ENCODE peak calls at places on chromosomes 13 and 19, in five cellular contexts. T is iris pigment epithelial cell, S is KBM-7, U is IMR-90, Y is PC-9. O is an unnamed sample.

GRCh38 chr13:25171517-25172302 is at the start of gene AMER2:
- DNase-seq in T (peak; percentile 7), S (no peak), U (no peak), Y (no peak), O (no peak)

GRCh38 chr19:3380829-3381228 is 14.4 kb downstream of the NFIC start:
- DNase-seq in T (no peak), S (no peak), U (no peak), Y (no peak), O (no peak)

GRCh38 chr13:99655351-99656091 is 154.2 kb downstream of the TM9SF2 start:
- DNase-seq in T (peak; percentile 47), S (no peak), U (peak; percentile 24), Y (no peak), O (peak; percentile 42)

GRCh38 chr13:94816256-94816655 is 103.9 kb upstream of the SOX21 start:
- DNase-seq in T (no peak), S (no peak), U (no peak), Y (no peak), O (no peak)

GRCh38 chr19:19137556-19138109 is 645 bp downstream of the TMEM161A start:
- DNase-seq in T (peak; percentile 8), S (no peak), U (no peak), Y (no peak), O (no peak)

GRCh38 chr13:41520699-41521630 is 63.6 kb downstream of the RGCC start:
- DNase-seq in T (no peak), S (no peak), U (no peak), Y (no peak), O (peak; percentile 23)

GRCh38 chr19:7337380-7338194 is 11.2 kb upstream of the ARHGEF18 start:
- DNase-seq in T (no peak), S (peak; percentile 96), U (no peak), Y (no peak), O (peak; percentile 4)

GRCh38 chr13:36344886-36345437 is 1.2 kb downstream of the SPART start:
- DNase-seq in T (no peak), S (no peak), U (no peak), Y (no peak), O (no peak)

GRCh38 chr19:50303558-50303957 is 25.6 kb downstream of the KCNC3 start:
- DNase-seq in T (no peak), S (no peak), U (no peak), Y (no peak), O (no peak)

GRCh38 chr13:74153316-74153715 is 19.1 kb upstream of the KLF12 start:
- DNase-seq in T (no peak), S (no peak), U (no peak), Y (no peak), O (peak; percentile 69)

GRCh38 chr13:99053636-99054233 is 75.9 kb upstream of the DOCK9 start:
- DNase-seq in T (no peak), S (no peak), U (no peak), Y (no peak), O (no peak)

GRCh38 chr13:47932953-47933687 is 68.0 kb downstream of the SUCLA2 start:
- DNase-seq in T (no peak), S (peak; percentile 36), U (no peak), Y (no peak), O (no peak)

GRCh38 chr19:8390617-8390981 is 439 bp downstream of the RAB11B start:
- DNase-seq in T (peak; percentile 89), S (peak; percentile 85), U (peak; percentile 89), Y (peak; percentile 80), O (peak; percentile 85)

GRCh38 chr19:38228005-38228377 is 4.0 kb upstream of the DPF1 start:
- DNase-seq in T (no peak), S (no peak), U (no peak), Y (no peak), O (no peak)

GRCh38 chr19:45418812-45419211 is 4.9 kb downstream of the ERCC1 start:
- DNase-seq in T (no peak), S (peak; percentile 69), U (no peak), Y (no peak), O (no peak)

GRCh38 chr19:14347999-14348889 is 33.0 kb upstream of the ADGRE5 start:
- DNase-seq in T (peak; percentile 26), S (peak; percentile 70), U (no peak), Y (no peak), O (peak; percentile 22)

GRCh38 chr13:90732049-90732448 is 615.4 kb upstream of the MIR17HG start:
- DNase-seq in T (no peak), S (peak; percentile 9), U (no peak), Y (no peak), O (no peak)

GRCh38 chr19:38063921-38064320 is 156.9 kb downstream of the SIPA1L3 start:
- DNase-seq in T (no peak), S (no peak), U (no peak), Y (no peak), O (no peak)

GRCh38 chr13:107650081-107650701 is 565.1 kb downstream of the LIG4 start:
- DNase-seq in T (peak; percentile 64), S (peak; percentile 48), U (peak; percentile 62), Y (no peak), O (no peak)

GRCh38 chr13:59706101-59706976 is 457.4 kb downstream of the DIAPH3 start:
- DNase-seq in T (no peak), S (no peak), U (no peak), Y (no peak), O (no peak)

GRCh38 chr13:50543767-50544166 is 299.7 kb downstream of the DLEU7 start:
- DNase-seq in T (peak; percentile 90), S (no peak), U (peak; percentile 91), Y (no peak), O (peak; percentile 92)

GRCh38 chr19:10921909-10922637 is 6.4 kb downstream of the YIPF2 start:
- DNase-seq in T (no peak), S (no peak), U (no peak), Y (peak; percentile 30), O (no peak)

GRCh38 chr13:61029064-61029463 is 386.6 kb downstream of the PCDH20 start:
- DNase-seq in T (no peak), S (no peak), U (no peak), Y (no peak), O (no peak)

GRCh38 chr13:22047082-22047784 is 376.4 kb downstream of the FGF9 start:
- DNase-seq in T (no peak), S (no peak), U (peak; percentile 64), Y (no peak), O (no peak)